ENCODE peak calls at places on chromosomes 6 and 20, in five cellular contexts. One of them, this sample, is unnamed.

GRCh38 chr20:18058661-18059467 is 1.1 kb upstream of the OVOL2 start:
- DNase-seq in brain microvascular endothelial cell: no peak
- DNase-seq in mucosa of descending colon: peak; percentile 68
- DNase-seq in heart right ventricle: no peak
- DNase-seq in CD8-positive, alpha-beta T cell: no peak
- DNase-seq in this sample: no peak

GRCh38 chr6:127120109-127120786 is 1.8 kb downstream of the RSPO3 start:
- DNase-seq in brain microvascular endothelial cell: no peak
- DNase-seq in mucosa of descending colon: no peak
- DNase-seq in heart right ventricle: no peak
- DNase-seq in CD8-positive, alpha-beta T cell: no peak
- DNase-seq in this sample: no peak

GRCh38 chr6:84892666-84893065 is 128.3 kb upstream of the TBX18 start:
- DNase-seq in brain microvascular endothelial cell: peak; percentile 70
- DNase-seq in mucosa of descending colon: no peak
- DNase-seq in heart right ventricle: no peak
- DNase-seq in CD8-positive, alpha-beta T cell: no peak
- DNase-seq in this sample: no peak

GRCh38 chr6:24448828-24449525 is 40.4 kb downstream of the GPLD1 start:
- DNase-seq in brain microvascular endothelial cell: no peak
- DNase-seq in mucosa of descending colon: no peak
- DNase-seq in heart right ventricle: no peak
- DNase-seq in CD8-positive, alpha-beta T cell: no peak
- DNase-seq in this sample: no peak

GRCh38 chr6:16812993-16813392 is 51.7 kb upstream of the ATXN1 start:
- DNase-seq in brain microvascular endothelial cell: no peak
- DNase-seq in mucosa of descending colon: no peak
- DNase-seq in heart right ventricle: no peak
- DNase-seq in CD8-positive, alpha-beta T cell: no peak
- DNase-seq in this sample: no peak

GRCh38 chr6:162615016-162615717 is 112.4 kb downstream of the PRKN start:
- DNase-seq in brain microvascular endothelial cell: no peak
- DNase-seq in mucosa of descending colon: no peak
- DNase-seq in heart right ventricle: no peak
- DNase-seq in CD8-positive, alpha-beta T cell: no peak
- DNase-seq in this sample: no peak

GRCh38 chr20:21053002-21053762 is 53.0 kb downstream of the LINC00237 start:
- DNase-seq in brain microvascular endothelial cell: no peak
- DNase-seq in mucosa of descending colon: no peak
- DNase-seq in heart right ventricle: no peak
- DNase-seq in CD8-positive, alpha-beta T cell: no peak
- DNase-seq in this sample: no peak

GRCh38 chr6:89273816-89274215 is 41.3 kb downstream of the GABRR2 start:
- DNase-seq in brain microvascular endothelial cell: no peak
- DNase-seq in mucosa of descending colon: no peak
- DNase-seq in heart right ventricle: no peak
- DNase-seq in CD8-positive, alpha-beta T cell: no peak
- DNase-seq in this sample: no peak

GRCh38 chr6:130681028-130681427 is 146.2 kb upstream of the SMLR1 start:
- DNase-seq in brain microvascular endothelial cell: no peak
- DNase-seq in mucosa of descending colon: no peak
- DNase-seq in heart right ventricle: no peak
- DNase-seq in CD8-positive, alpha-beta T cell: no peak
- DNase-seq in this sample: no peak

GRCh38 chr6:53939830-53940229 is 145.0 kb downstream of the LRRC1 start:
- DNase-seq in brain microvascular endothelial cell: no peak
- DNase-seq in mucosa of descending colon: no peak
- DNase-seq in heart right ventricle: no peak
- DNase-seq in CD8-positive, alpha-beta T cell: no peak
- DNase-seq in this sample: no peak

GRCh38 chr20:31484001-31484400 is 8.9 kb downstream of the REM1 start:
- DNase-seq in brain microvascular endothelial cell: no peak
- DNase-seq in mucosa of descending colon: no peak
- DNase-seq in heart right ventricle: peak; percentile 36
- DNase-seq in CD8-positive, alpha-beta T cell: no peak
- DNase-seq in this sample: no peak

GRCh38 chr20:61057313-61058171 is 194.5 kb upstream of the CDH4 start:
- DNase-seq in brain microvascular endothelial cell: no peak
- DNase-seq in mucosa of descending colon: no peak
- DNase-seq in heart right ventricle: no peak
- DNase-seq in CD8-positive, alpha-beta T cell: no peak
- DNase-seq in this sample: no peak

GRCh38 chr6:97468981-97469380 is 186.0 kb upstream of the MMS22L start:
- DNase-seq in brain microvascular endothelial cell: no peak
- DNase-seq in mucosa of descending colon: no peak
- DNase-seq in heart right ventricle: no peak
- DNase-seq in CD8-positive, alpha-beta T cell: no peak
- DNase-seq in this sample: no peak

GRCh38 chr20:24863356-24863755 is 85.7 kb upstream of the CST7 start:
- DNase-seq in brain microvascular endothelial cell: peak; percentile 3
- DNase-seq in mucosa of descending colon: no peak
- DNase-seq in heart right ventricle: no peak
- DNase-seq in CD8-positive, alpha-beta T cell: no peak
- DNase-seq in this sample: no peak

GRCh38 chr6:18323935-18324707 is 59.8 kb upstream of the DEK start:
- DNase-seq in brain microvascular endothelial cell: peak; percentile 57
- DNase-seq in mucosa of descending colon: no peak
- DNase-seq in heart right ventricle: no peak
- DNase-seq in CD8-positive, alpha-beta T cell: no peak
- DNase-seq in this sample: peak; percentile 42

GRCh38 chr6:155265843-155266535 is 2.2 kb downstream of the CLDN20 start:
- DNase-seq in brain microvascular endothelial cell: no peak
- DNase-seq in mucosa of descending colon: no peak
- DNase-seq in heart right ventricle: no peak
- DNase-seq in CD8-positive, alpha-beta T cell: no peak
- DNase-seq in this sample: no peak

DNA sequence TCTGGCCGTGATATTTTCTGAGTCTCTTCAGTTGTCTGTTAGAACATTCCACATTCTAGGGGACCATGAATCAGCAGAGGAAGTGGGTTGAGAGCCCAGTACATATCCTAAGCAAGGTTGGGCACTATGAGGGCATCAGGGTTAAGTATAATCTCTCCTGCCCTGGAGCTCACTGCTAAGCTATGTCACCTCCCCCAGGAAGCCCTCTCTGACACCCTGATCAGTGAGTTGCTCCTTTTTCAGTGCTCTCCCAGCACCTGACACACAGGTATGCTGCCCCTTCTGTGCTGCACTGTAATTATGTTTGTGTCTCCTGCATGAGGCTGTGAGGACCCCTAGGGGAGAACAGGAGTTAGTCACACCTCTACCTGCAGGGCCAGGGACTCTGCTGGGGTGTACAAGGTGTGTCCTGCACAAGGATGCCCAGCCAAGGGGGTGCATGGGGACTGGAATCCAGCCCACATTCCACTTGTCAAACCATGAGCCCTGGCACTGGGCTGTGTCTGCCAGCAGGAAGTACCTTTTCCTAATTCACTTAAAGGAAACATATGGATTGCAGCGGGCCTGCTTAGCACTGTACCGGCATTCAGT is 3.9 kb downstream of the RAB44 start:
- DNase-seq in brain microvascular endothelial cell: no peak
- DNase-seq in mucosa of descending colon: no peak
- DNase-seq in heart right ventricle: no peak
- DNase-seq in CD8-positive, alpha-beta T cell: no peak
- DNase-seq in this sample: no peak
- TF ChIP-seq CTCF in brain microvascular endothelial cell: no peak
- TF ChIP-seq CTCF in mucosa of descending colon: no peak
- TF ChIP-seq CTCF in heart right ventricle: no peak
- TF ChIP-seq CTCF in CD8-positive, alpha-beta T cell: no peak
- TF ChIP-seq CTCF in this sample: peak; percentile 22

GRCh38 chr6:153980176-153980575 is 58.9 kb upstream of the OPRM1 start:
- DNase-seq in brain microvascular endothelial cell: no peak
- DNase-seq in mucosa of descending colon: no peak
- DNase-seq in heart right ventricle: no peak
- DNase-seq in CD8-positive, alpha-beta T cell: no peak
- DNase-seq in this sample: no peak
- TF ChIP-seq CTCF in brain microvascular endothelial cell: no peak
- TF ChIP-seq CTCF in mucosa of descending colon: no peak
- TF ChIP-seq CTCF in heart right ventricle: no peak
- TF ChIP-seq CTCF in CD8-positive, alpha-beta T cell: no peak
- TF ChIP-seq CTCF in this sample: no peak

GRCh38 chr6:157646012-157646411 is 177.0 kb upstream of the SNX9 start:
- DNase-seq in brain microvascular endothelial cell: no peak
- DNase-seq in mucosa of descending colon: no peak
- DNase-seq in heart right ventricle: no peak
- DNase-seq in CD8-positive, alpha-beta T cell: no peak
- DNase-seq in this sample: no peak
- TF ChIP-seq CTCF in brain microvascular endothelial cell: no peak
- TF ChIP-seq CTCF in mucosa of descending colon: no peak
- TF ChIP-seq CTCF in heart right ventricle: no peak
- TF ChIP-seq CTCF in CD8-positive, alpha-beta T cell: no peak
- TF ChIP-seq CTCF in this sample: no peak

GRCh38 chr6:34179106-34179720 is 33.3 kb upstream of the GRM4 start:
- DNase-seq in brain microvascular endothelial cell: no peak
- DNase-seq in mucosa of descending colon: no peak
- DNase-seq in heart right ventricle: no peak
- DNase-seq in CD8-positive, alpha-beta T cell: no peak
- DNase-seq in this sample: no peak
- TF ChIP-seq CTCF in brain microvascular endothelial cell: no peak
- TF ChIP-seq CTCF in mucosa of descending colon: no peak
- TF ChIP-seq CTCF in heart right ventricle: no peak
- TF ChIP-seq CTCF in CD8-positive, alpha-beta T cell: no peak
- TF ChIP-seq CTCF in this sample: no peak

GRCh38 chr6:3297909-3298308 is 39.2 kb downstream of the PSMG4 start:
- DNase-seq in brain microvascular endothelial cell: no peak
- DNase-seq in mucosa of descending colon: no peak
- DNase-seq in heart right ventricle: no peak
- DNase-seq in CD8-positive, alpha-beta T cell: no peak
- DNase-seq in this sample: no peak
- TF ChIP-seq CTCF in brain microvascular endothelial cell: peak; percentile 4
- TF ChIP-seq CTCF in mucosa of descending colon: no peak
- TF ChIP-seq CTCF in heart right ventricle: no peak
- TF ChIP-seq CTCF in CD8-positive, alpha-beta T cell: no peak
- TF ChIP-seq CTCF in this sample: no peak

GRCh38 chr20:47952165-47952564 is 166.9 kb upstream of the SULF2 start:
- DNase-seq in brain microvascular endothelial cell: no peak
- DNase-seq in mucosa of descending colon: no peak
- DNase-seq in heart right ventricle: no peak
- DNase-seq in CD8-positive, alpha-beta T cell: no peak
- DNase-seq in this sample: no peak

GRCh38 chr20:47957135-47957534 is 171.9 kb upstream of the SULF2 start:
- DNase-seq in brain microvascular endothelial cell: no peak
- DNase-seq in mucosa of descending colon: no peak
- DNase-seq in heart right ventricle: no peak
- DNase-seq in CD8-positive, alpha-beta T cell: no peak
- DNase-seq in this sample: no peak

GRCh38 chr20:47960277-47960676 is 175.0 kb upstream of the SULF2 start:
- DNase-seq in brain microvascular endothelial cell: no peak
- DNase-seq in mucosa of descending colon: no peak
- DNase-seq in heart right ventricle: no peak
- DNase-seq in CD8-positive, alpha-beta T cell: no peak
- DNase-seq in this sample: no peak

GRCh38 chr20:47960769-47961525 is 175.7 kb upstream of the SULF2 start:
- DNase-seq in brain microvascular endothelial cell: no peak
- DNase-seq in mucosa of descending colon: no peak
- DNase-seq in heart right ventricle: no peak
- DNase-seq in CD8-positive, alpha-beta T cell: no peak
- DNase-seq in this sample: no peak

DNA sequence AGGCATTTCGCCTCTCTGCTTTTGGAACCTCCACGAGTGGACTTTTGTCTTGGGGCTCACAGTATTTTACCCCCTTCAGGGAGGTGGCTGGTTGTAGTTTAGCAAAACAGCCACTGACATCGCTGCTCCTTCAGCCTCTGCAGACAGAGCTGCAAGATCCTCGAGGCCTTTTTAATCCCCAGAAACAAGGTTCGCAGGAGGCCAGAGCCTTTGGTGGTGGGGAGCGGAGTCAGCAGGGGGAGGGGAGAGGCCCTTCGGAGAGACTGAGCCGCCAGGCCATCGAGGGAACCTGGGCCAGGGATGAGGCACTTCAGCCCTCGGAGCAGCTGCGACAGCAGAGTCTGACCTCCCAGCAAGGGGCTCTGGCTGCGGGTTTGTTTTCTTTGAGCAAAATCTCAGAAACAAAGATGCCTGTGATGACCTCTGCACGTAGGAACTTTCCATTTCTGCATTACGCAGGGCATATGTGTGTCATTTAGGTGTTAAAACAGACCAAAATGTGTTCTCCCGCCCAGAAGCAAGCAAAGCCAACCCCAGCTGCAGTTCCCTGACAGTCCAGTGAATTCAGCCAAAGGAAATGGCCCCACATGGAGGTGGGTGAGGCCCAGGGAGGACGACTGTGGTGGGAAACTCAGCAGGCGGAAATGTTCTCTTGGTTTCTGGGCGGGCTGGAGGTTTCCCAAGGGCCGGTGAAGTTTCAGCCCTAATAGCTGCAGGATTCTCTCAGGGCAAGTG is 171.1 kb upstream of the SULF2 start:
- DNase-seq in brain microvascular endothelial cell: peak; percentile 12
- DNase-seq in mucosa of descending colon: no peak
- DNase-seq in heart right ventricle: no peak
- DNase-seq in CD8-positive, alpha-beta T cell: no peak
- DNase-seq in this sample: no peak
- TF ChIP-seq CTCF in brain microvascular endothelial cell: peak; percentile 21
- TF ChIP-seq CTCF in mucosa of descending colon: no peak
- TF ChIP-seq CTCF in heart right ventricle: no peak
- TF ChIP-seq CTCF in CD8-positive, alpha-beta T cell: no peak
- TF ChIP-seq CTCF in this sample: no peak

GRCh38 chr20:37416202-37417145 is 70.5 kb downstream of the SRC start:
- DNase-seq in brain microvascular endothelial cell: no peak
- DNase-seq in mucosa of descending colon: peak; percentile 41
- DNase-seq in heart right ventricle: no peak
- DNase-seq in CD8-positive, alpha-beta T cell: no peak
- DNase-seq in this sample: no peak

GRCh38 chr20:37417146-37417856 is 71.4 kb downstream of the SRC start:
- DNase-seq in brain microvascular endothelial cell: no peak
- DNase-seq in mucosa of descending colon: peak; percentile 38
- DNase-seq in heart right ventricle: no peak
- DNase-seq in CD8-positive, alpha-beta T cell: no peak
- DNase-seq in this sample: no peak

GRCh38 chr20:37419307-37419706 is 73.4 kb downstream of the SRC start:
- DNase-seq in brain microvascular endothelial cell: no peak
- DNase-seq in mucosa of descending colon: no peak
- DNase-seq in heart right ventricle: no peak
- DNase-seq in CD8-positive, alpha-beta T cell: no peak
- DNase-seq in this sample: no peak

GRCh38 chr20:37418591-37418990 is 72.7 kb downstream of the SRC start:
- DNase-seq in brain microvascular endothelial cell: no peak
- DNase-seq in mucosa of descending colon: no peak
- DNase-seq in heart right ventricle: no peak
- DNase-seq in CD8-positive, alpha-beta T cell: no peak
- DNase-seq in this sample: no peak

DNA sequence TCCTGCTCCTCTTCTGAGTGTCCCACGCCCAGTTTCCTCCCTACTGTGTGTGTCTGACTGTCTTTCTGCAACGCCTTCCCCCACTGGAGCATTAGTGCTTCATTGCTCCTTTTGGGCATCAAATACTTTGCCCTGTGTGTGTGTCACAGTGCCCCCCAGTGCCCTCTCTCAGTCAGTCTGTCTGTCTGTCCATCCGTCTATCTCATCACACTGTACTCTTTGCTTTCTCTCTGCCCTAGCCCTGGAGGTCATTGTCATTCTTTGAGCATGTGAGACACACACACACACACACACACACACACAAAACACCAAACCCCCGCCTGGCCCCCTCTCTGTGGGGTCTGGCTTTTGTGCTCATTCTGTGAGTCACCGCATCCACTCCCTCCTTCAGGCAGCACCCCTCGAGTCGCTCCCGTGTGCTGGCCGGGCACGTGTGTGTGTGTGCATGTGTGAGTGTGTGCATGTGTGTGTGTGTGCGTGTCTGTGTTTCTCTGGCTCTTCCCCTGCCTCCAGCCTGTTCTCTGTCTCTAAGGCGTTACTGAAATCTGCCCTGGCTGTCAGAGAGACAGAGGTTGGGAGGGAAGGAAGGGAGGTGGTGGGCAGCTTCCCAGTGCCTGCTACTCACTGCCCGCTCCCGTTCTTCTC is 72.0 kb downstream of the SRC start:
- DNase-seq in brain microvascular endothelial cell: no peak
- DNase-seq in mucosa of descending colon: peak; percentile 7
- DNase-seq in heart right ventricle: no peak
- DNase-seq in CD8-positive, alpha-beta T cell: no peak
- DNase-seq in this sample: no peak
- TF ChIP-seq CTCF in brain microvascular endothelial cell: peak; percentile 9
- TF ChIP-seq CTCF in mucosa of descending colon: no peak
- TF ChIP-seq CTCF in heart right ventricle: no peak
- TF ChIP-seq CTCF in CD8-positive, alpha-beta T cell: no peak
- TF ChIP-seq CTCF in this sample: no peak